ENCODE peak calls at places on chromosomes 2 and 18, in ten cellular contexts. I is upper lobe of right lung, C is Peyer's patch, N is cardiac muscle cell, T is HepG2, H is body of pancreas, Q is testis, Z is adrenal gland, J is SK-N-SH, F is coronary artery. U is an unnamed sample.

GRCh38 chr2:58620127-58620526 is 379.0 kb upstream of the FANCL start:
- DNase-seq in J (no peak), N (no peak), T (no peak), C (no peak), F (no peak), Q (no peak), H (no peak), Z (no peak), I (no peak), U (no peak)

GRCh38 chr2:59184281-59185020 is 943.3 kb upstream of the FANCL start:
- DNase-seq in F (no peak), I (no peak), C (no peak), T (no peak), H (no peak), N (peak; percentile 3), Z (no peak), Q (no peak), J (no peak), U (no peak)

GRCh38 chr2:234564719-234565118 is 67.8 kb upstream of the ARL4C start:
- DNase-seq in H (no peak), Q (no peak), F (no peak), I (no peak), T (no peak), C (no peak), J (peak; percentile 55), N (peak; percentile 43), Z (no peak), U (peak; percentile 57)

GRCh38 chr2:226247289-226248275 is 552.0 kb downstream of the IRS1 start:
- DNase-seq in H (no peak), J (no peak), N (peak; percentile 40), I (no peak), C (no peak), Q (no peak), F (no peak), Z (no peak), T (no peak), U (no peak)

GRCh38 chr2:240556553-240557100 is 1.2 kb downstream of the ANKMY1 start:
- DNase-seq in N (peak; percentile 58), C (peak; percentile 46), H (no peak), Z (no peak), I (peak; percentile 78), F (no peak), T (peak; percentile 57), J (peak; percentile 70), Q (peak; percentile 61), U (no peak)

GRCh38 chr2:46873632-46874068 is 42.0 kb downstream of the MCFD2 start:
- DNase-seq in N (peak; percentile 94), I (peak; percentile 60), C (peak; percentile 27), Z (peak; percentile 94), Q (peak; percentile 55), F (no peak), H (peak; percentile 52), J (peak; percentile 52), T (peak; percentile 42), U (peak; percentile 91)

GRCh38 chr2:12126325-12126724 is 379.9 kb downstream of the LPIN1 start:
- DNase-seq in T (no peak), Z (no peak), I (no peak), Q (no peak), N (peak; percentile 12), J (no peak), C (no peak), F (no peak), H (no peak), U (no peak)

GRCh38 chr2:137969418-137969765 is 5.1 kb downstream of the HNMT start:
- DNase-seq in C (no peak), N (peak; percentile 96), Z (peak; percentile 52), J (no peak), I (no peak), T (no peak), H (peak; percentile 45), Q (no peak), F (no peak), U (peak; percentile 39)

GRCh38 chr2:145652992-145653545 is 1133.2 kb upstream of the ZEB2 start:
- DNase-seq in Z (no peak), F (no peak), C (no peak), T (no peak), N (peak; percentile 84), H (no peak), Q (no peak), J (no peak), I (no peak), U (peak; percentile 49)

GRCh38 chr18:9516437-9517064 is 41.2 kb downstream of the RALBP1 start:
- DNase-seq in J (peak; percentile 63), H (no peak), F (no peak), C (no peak), Z (peak; percentile 18), I (no peak), T (peak; percentile 14), N (peak; percentile 60), Q (no peak), U (no peak)

GRCh38 chr2:143525536-143525935 is 396.3 kb downstream of the ARHGAP15 start:
- DNase-seq in F (no peak), J (no peak), I (no peak), Z (no peak), Q (peak; percentile 28), N (no peak), H (no peak), C (no peak), T (no peak), U (no peak)

GRCh38 chr2:36534275-36534799 is 63.6 kb downstream of the FEZ2 start:
- DNase-seq in Z (no peak), Q (no peak), I (no peak), H (no peak), N (no peak), J (no peak), T (no peak), C (no peak), F (no peak), U (no peak)

GRCh38 chr2:36528274-36528673 is 69.7 kb downstream of the FEZ2 start:
- DNase-seq in T (no peak), Q (no peak), Z (no peak), J (no peak), I (no peak), H (no peak), C (no peak), N (no peak), F (no peak), U (no peak)

GRCh38 chr2:36530178-36530982 is 67.6 kb downstream of the FEZ2 start:
- DNase-seq in J (no peak), Q (no peak), H (no peak), T (no peak), C (no peak), F (no peak), I (no peak), Z (no peak), N (peak; percentile 47), U (no peak)

GRCh38 chr2:36528761-36529392 is 69.1 kb downstream of the FEZ2 start:
- DNase-seq in Z (no peak), C (no peak), F (no peak), T (no peak), H (no peak), N (no peak), Q (no peak), I (no peak), J (no peak), U (no peak)

DNA sequence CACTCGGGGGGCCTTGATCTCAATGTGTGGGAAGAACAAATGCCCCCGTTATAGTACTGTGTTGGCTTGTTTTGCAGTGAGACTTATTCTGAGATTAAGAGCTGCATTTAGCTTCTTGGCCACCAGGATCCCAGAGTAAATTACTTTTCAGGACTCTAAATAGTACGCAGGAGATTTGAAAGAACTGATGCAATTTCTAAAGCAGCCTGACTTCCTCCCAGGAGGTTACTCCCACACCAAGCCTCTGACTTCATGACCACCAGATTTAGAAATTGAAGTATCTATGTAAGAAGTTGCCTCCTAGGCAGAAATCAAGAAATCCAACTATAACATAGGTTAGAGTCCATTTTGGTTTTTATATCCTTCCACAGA is 67.0 kb downstream of the FEZ2 start:
- DNase-seq in J (no peak), C (no peak), F (no peak), I (no peak), H (no peak), T (no peak), Z (no peak), N (peak; percentile 94), Q (no peak), U (no peak)
- TF ChIP-seq CTCF in J (peak; percentile 21), C (no peak), F (no peak), I (no peak), H (no peak), T (no peak), Z (no peak), N (peak; percentile 51), Q (no peak), U (peak; percentile 20)

DNA sequence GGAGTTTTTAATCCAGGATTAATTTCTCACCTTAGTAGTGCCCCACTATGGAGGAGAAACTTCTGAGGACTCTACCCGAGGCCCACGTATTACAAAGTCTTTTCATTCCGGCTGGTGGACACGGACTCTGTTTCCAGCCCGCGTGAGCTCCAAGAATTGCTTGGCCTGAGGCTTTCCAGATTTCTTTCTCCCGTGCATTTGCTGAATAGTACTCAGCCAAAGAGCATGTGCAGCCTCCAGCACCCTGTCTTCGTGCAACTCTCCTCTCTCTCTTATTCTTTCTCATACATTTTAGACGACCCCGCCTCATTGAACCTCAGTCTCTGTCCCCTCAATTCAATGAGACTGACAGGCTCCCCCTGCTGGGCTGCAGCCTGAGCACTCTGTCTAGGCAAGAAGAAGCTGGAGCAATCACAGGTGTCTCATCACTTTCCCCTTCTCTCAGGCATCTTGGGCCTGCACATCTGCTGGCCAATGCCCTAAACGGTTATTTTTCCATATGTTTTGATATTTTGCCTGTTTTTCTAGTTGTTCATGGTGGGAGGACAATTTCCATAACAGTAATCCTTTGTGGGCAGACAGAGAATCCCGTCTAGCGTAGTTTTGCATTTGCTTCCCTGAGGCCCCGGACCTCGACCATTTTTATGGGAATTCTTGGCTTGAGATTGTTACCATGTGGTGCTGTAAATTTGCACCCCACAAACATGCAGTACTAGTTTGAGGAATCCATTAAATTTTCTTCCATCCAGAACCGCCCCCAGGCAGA is 50.0 kb upstream of the LPIN2 start:
- DNase-seq in F (no peak), N (peak; percentile 52), Z (peak; percentile 53), C (peak; percentile 85), T (peak; percentile 72), I (peak; percentile 87), Q (peak; percentile 84), H (peak; percentile 50), J (peak; percentile 63), U (no peak)
- H3K4me3 ChIP-seq in F (peak overlapping the region; percentile 50), N (no peak overlapping the region), Z (no peak overlapping the region), C (no peak overlapping the region), T (peak overlapping the region; percentile 18), I (no peak overlapping the region), Q (no peak overlapping the region), H (no peak overlapping the region), J (no peak overlapping the region), U (no peak overlapping the region)

DNA sequence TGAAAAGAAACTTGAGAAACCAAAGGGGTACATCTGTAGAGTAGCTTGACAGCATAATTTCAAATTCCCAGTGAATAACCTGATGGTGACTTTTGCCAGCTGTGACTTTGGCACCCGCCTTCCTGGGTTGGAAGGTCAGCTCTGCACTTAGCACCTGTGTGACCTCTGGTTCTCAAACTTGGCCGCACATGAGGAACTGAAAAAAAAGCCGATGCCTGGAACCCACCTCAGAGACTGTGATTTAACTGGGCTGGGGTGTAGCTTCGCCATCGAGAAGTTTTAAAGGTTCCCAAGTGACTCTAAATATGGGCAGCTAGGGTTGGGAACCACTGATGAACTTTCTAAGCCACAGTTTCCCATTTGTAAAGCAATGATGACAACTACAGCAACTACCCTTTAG is 6.5 kb downstream of the EFEMP1 start:
- DNase-seq in J (no peak), T (no peak), Q (no peak), I (no peak), Z (no peak), C (no peak), N (no peak), H (no peak), F (no peak), U (no peak)
- TF ChIP-seq CTCF in J (no peak), T (no peak), Q (no peak), I (no peak), Z (no peak), C (no peak), N (no peak), H (no peak), F (no peak), U (no peak)

GRCh38 chr18:24990548-24991219 is 361.3 kb downstream of the ZNF521 start:
- DNase-seq in Q (no peak), T (no peak), J (no peak), Z (no peak), I (no peak), C (no peak), N (no peak), H (no peak), F (no peak), U (no peak)
- H3K4me3 ChIP-seq in Q (no peak overlapping the region), T (no peak overlapping the region), J (no peak overlapping the region), Z (no peak overlapping the region), I (no peak overlapping the region), C (no peak overlapping the region), N (no peak overlapping the region), H (no peak overlapping the region), F (no peak overlapping the region), U (no peak overlapping the region)

U was measured in BJ.